ENCODE peak calls at places on chromosomes 13 and 19, in five cellular contexts. D, Q, U, M and L are unnamed samples.

GRCh38 chr19:31553844-31554215 is 204.6 kb upstream of the TSHZ3 start:
- DNase-seq in Q (peak; percentile 76), U (no peak), D (no peak), M (no peak), L (no peak)

GRCh38 chr19:45781282-45782161 is 768 bp downstream of the DMPK start:
- DNase-seq in D (no peak), M (no peak), Q (no peak), U (no peak), L (peak; percentile 87)

GRCh38 chr13:46655727-46656180 is 102.8 kb downstream of the LRCH1 start:
- DNase-seq in U (no peak), D (no peak), M (no peak), Q (no peak), L (peak; percentile 42)

GRCh38 chr19:507286-508203 is at the start of gene TPGS1:
- DNase-seq in Q (peak; percentile 51), M (peak; percentile 97), U (peak; percentile 61), D (peak; percentile 95), L (peak; percentile 80)

GRCh38 chr13:99871249-99871898 is 100.2 kb downstream of the ZIC5 start:
- DNase-seq in D (no peak), U (no peak), Q (no peak), M (no peak), L (no peak)

GRCh38 chr19:6232567-6232966 is 47.2 kb downstream of the MLLT1 start:
- DNase-seq in U (no peak), Q (no peak), M (no peak), D (no peak), L (no peak)

GRCh38 chr13:41960195-41960699 is 662 bp downstream of the VWA8 start:
- DNase-seq in D (no peak), U (no peak), M (no peak), Q (no peak), L (peak; percentile 25)

GRCh38 chr13:28489536-28489935 is 5.4 kb downstream of the FLT1 start:
- DNase-seq in U (no peak), Q (no peak), D (no peak), M (no peak), L (no peak)

GRCh38 chr13:23902975-23903905 is 5.9 kb upstream of the C1QTNF9B start:
- DNase-seq in Q (no peak), U (no peak), M (no peak), D (no peak), L (no peak)

GRCh38 chr13:100673831-100674362 is 698 bp downstream of the TMTC4 start:
- DNase-seq in Q (no peak), U (peak; percentile 30), D (peak; percentile 57), M (no peak), L (peak; percentile 65)

GRCh38 chr19:38970664-38971532 is 4.6 kb downstream of the FBXO17 start:
- DNase-seq in M (no peak), D (no peak), Q (no peak), U (no peak), L (peak; percentile 29)

GRCh38 chr13:73819711-73820110 is 314.5 kb downstream of the KLF12 start:
- DNase-seq in M (no peak), U (no peak), D (no peak), Q (no peak), L (no peak)

GRCh38 chr13:40275636-40276035 is 390.8 kb downstream of the FOXO1 start:
- DNase-seq in M (no peak), D (no peak), Q (no peak), U (no peak), L (no peak)

GRCh38 chr19:47258895-47259555 is 2.7 kb downstream of the CCDC9 start:
- DNase-seq in U (no peak), Q (no peak), M (peak; percentile 76), D (no peak), L (no peak)

GRCh38 chr13:32086791-32087441 is 55.3 kb downstream of the FRY start:
- DNase-seq in D (no peak), U (no peak), Q (no peak), M (no peak), L (no peak)

GRCh38 chr13:75410207-75410606 is 71.8 kb downstream of the TBC1D4 start:
- DNase-seq in D (no peak), Q (no peak), U (no peak), M (no peak), L (no peak)
- H3K4me3 ChIP-seq in D (no peak overlapping the region), Q (no peak overlapping the region), U (no peak overlapping the region), M (no peak overlapping the region), L (no peak overlapping the region)

GRCh38 chr13:51589793-51590192 is 5.5 kb downstream of the WDFY2 start:
- DNase-seq in M (no peak), D (no peak), Q (no peak), U (no peak), L (no peak)
- H3K4me3 ChIP-seq in M (no peak overlapping the region), D (no peak overlapping the region), Q (no peak overlapping the region), U (no peak overlapping the region), L (no peak overlapping the region)

GRCh38 chr19:7918615-7919421 is 1.3 kb upstream of the SNAPC2 start:
- DNase-seq in Q (no peak), M (peak; percentile 80), U (no peak), D (no peak), L (no peak)

GRCh38 chr19:7915250-7916136 is 863 bp downstream of the TGFBR3L start:
- DNase-seq in U (no peak), M (no peak), D (no peak), Q (no peak), L (no peak)

GRCh38 chr19:7916908-7917291 is 2.3 kb downstream of the TGFBR3L start:
- DNase-seq in M (no peak), Q (no peak), D (no peak), U (no peak), L (no peak)

GRCh38 chr19:7916137-7916907 is 1.7 kb downstream of the TGFBR3L start:
- DNase-seq in Q (no peak), D (peak; percentile 67), M (peak; percentile 89), U (peak; percentile 38), L (peak; percentile 47)

DNA sequence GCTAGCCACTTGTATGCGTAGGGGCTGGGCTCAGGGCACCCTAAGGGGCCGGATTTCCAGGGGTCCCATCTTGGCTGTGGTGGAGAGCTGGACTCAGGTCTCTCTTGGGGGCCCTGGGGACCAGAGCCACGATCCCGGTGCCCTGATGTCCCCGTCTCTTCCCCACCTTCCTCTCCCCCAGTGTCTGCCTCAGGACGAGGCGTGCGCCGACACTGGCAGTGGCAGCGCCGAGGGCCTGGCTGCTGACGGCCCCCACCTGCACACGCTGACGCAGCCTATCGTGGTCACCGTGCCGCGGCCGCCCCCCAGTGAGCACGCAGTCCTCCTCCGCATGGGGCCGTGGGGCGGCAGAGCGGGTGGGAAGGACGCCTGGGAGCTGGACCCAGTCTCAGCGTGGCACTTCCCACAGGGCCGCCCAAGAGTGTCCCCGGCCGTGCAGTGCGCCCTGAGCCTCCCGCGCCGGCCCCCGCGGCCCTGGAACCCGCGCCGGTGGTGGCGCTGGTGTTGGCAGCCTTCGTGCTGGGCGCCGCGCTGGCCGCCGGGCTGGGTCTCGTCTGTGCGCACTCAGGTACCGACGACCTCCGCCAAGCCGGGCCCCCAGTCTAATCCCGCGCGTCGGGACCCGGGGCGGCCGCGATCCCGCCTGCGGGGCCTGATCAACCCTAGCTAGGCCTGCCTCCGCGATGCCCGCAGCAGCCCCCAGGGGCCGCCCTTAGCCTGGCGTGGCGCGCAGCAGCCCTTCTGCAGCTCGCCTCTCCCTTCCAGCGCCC is 2.7 kb upstream of the SNAPC2 start:
- DNase-seq in M (peak; percentile 90), Q (no peak), D (peak; percentile 68), U (no peak), L (no peak)
- H3K4me3 ChIP-seq in M (no peak overlapping the region), Q (no peak overlapping the region), D (peak overlapping the region; percentile 49), U (peak overlapping the region; percentile 40), L (no peak overlapping the region)

GRCh38 chr19:12913871-12914690 is 5.0 kb downstream of the SYCE2 start:
- DNase-seq in D (no peak), U (peak; percentile 29), Q (no peak), M (peak; percentile 84), L (no peak)

GRCh38 chr19:12907166-12907565 is 11.9 kb downstream of the SYCE2 start:
- DNase-seq in M (no peak), Q (no peak), U (no peak), D (no peak), L (no peak)

GRCh38 chr19:12918253-12918652 is 840 bp downstream of the SYCE2 start:
- DNase-seq in U (no peak), M (no peak), Q (no peak), D (no peak), L (no peak)

DNA sequence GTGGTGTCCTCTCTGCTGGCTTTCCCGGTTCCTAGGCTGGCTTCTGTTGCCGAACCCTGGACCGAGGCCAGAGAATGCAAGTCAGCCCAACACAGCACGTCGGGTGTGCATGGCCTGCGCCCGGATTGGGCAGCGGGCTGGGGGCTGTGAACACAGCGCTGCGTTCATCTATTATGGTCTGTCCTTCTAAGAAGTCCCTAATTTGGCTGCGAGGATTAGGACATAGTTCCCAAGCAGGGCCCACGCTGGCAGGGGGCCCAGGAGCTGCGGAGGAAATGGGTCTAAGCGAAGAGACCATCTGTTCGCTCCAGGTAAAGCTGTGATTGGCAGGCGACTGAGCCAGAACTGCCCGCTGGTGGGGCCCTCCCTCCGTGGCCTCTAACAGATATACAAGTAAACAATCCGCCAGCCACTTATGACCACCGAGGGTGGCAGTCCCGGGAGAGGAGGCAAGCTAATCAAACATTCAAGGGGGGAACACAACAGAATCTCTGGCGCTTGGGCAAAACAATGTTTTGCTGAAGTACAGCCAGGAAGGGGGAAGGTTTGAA is 6.0 kb downstream of the SYCE2 start:
- DNase-seq in D (peak; percentile 77), M (no peak), Q (peak; percentile 68), U (no peak), L (no peak)
- H3K4me3 ChIP-seq in D (peak overlapping the region; percentile 28), M (no peak overlapping the region), Q (no peak overlapping the region), U (no peak overlapping the region), L (no peak overlapping the region)

GRCh38 chr19:18108897-18109296 is 11.3 kb downstream of the MAST3 start:
- DNase-seq in U (no peak), M (no peak), Q (no peak), D (no peak), L (no peak)
- H3K4me3 ChIP-seq in U (no peak overlapping the region), M (no peak overlapping the region), Q (no peak overlapping the region), D (no peak overlapping the region), L (no peak overlapping the region)

GRCh38 chr19:58265100-58265499 is 13.7 kb upstream of the ZNF8 start:
- DNase-seq in D (no peak), U (no peak), M (no peak), Q (no peak), L (no peak)
- H3K4me3 ChIP-seq in D (no peak overlapping the region), U (no peak overlapping the region), M (no peak overlapping the region), Q (no peak overlapping the region), L (no peak overlapping the region)

GRCh38 chr19:10682397-10683063 is 18.7 kb upstream of the QTRT1 start:
- DNase-seq in M (no peak), U (no peak), D (no peak), Q (no peak), L (no peak)
- H3K4me3 ChIP-seq in M (no peak overlapping the region), U (no peak overlapping the region), D (no peak overlapping the region), Q (no peak overlapping the region), L (no peak overlapping the region)

DNA sequence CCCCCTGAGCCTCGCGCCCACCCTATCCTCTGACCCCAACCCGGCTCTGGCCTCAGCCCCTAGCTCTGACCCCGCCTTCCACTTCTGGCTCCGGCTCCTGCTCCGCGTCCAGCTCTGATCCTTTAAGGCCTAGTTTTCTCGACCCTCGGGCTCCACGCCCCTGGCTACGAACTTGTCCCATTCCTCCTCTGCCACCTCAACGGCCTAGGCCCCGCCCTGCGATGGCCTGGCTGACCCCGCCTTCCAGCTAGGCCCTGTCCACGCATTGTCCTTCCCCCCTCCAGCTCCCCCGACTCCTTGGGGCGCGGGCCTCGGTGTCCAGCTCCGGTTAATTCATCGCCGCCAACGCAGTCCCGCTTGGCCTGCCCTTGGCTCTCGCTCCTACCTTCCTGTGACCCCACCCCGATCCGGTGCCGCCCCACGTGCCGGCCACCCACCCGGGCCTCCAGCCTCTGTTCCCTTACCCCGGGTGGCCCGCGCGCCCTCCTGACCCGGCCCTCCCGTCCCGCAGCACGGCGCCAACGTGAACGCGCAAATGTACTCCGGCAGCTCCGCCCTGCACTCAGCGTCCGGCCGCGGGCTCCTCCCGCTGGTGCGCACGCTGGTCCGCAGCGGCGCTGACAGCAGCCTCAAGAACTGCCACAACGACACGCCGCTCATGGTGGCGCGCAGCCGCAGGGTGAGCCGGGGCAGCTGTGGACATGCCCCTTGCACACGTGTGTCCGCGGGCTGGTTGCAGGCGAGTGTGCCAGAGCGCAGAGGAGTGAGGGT is 9.4 kb downstream of the BCL3 start:
- DNase-seq in Q (peak; percentile 69), M (peak; percentile 87), U (no peak), D (peak; percentile 80), L (no peak)
- H3K4me3 ChIP-seq in Q (peak overlapping the region; percentile 37), M (peak overlapping the region; percentile 35), U (no peak overlapping the region), D (peak overlapping the region; percentile 52), L (no peak overlapping the region)